ENCODE peak calls at places on chromosomes 11 and 22, in nine cellular contexts. T is uterus, X is A549, O is OCI-LY7, W is spleen, S is pancreas, A is stomach, E is endodermal cell, G is RWPE2. C is an unnamed sample.

GRCh38 chr11:77530879-77531278 is 57.0 kb upstream of the PAK1 start:
- DNase-seq in T (no peak), X (no peak), O (no peak), W (no peak), S (no peak), A (no peak), E (no peak), G (no peak), C (no peak)

GRCh38 chr22:50317178-50317577 is 9.6 kb downstream of the DENND6B start:
- DNase-seq in T (no peak), X (no peak), O (no peak), W (no peak), S (no peak), A (no peak), E (no peak), G (peak; percentile 64), C (no peak)

GRCh38 chr11:130420478-130421198 is 7.8 kb downstream of the ADAMTS8 start:
- DNase-seq in T (peak; percentile 51), X (no peak), O (no peak), W (peak; percentile 40), S (no peak), A (peak; percentile 51), E (no peak), G (no peak), C (no peak)

GRCh38 chr11:3227568-3228444 is 4.4 kb downstream of the MRGPRE start:
- DNase-seq in T (no peak), X (no peak), O (no peak), W (peak; percentile 74), S (peak; percentile 61), A (no peak), E (peak; percentile 37), G (no peak), C (no peak)

GRCh38 chr11:66218026-66218425 is 50.4 kb upstream of the RAB1B start:
- DNase-seq in T (no peak), X (no peak), O (no peak), W (no peak), S (no peak), A (no peak), E (no peak), G (no peak), C (no peak)

GRCh38 chr11:923691-924405 is 1.8 kb upstream of the AP2A2 start:
- DNase-seq in T (no peak), X (no peak), O (no peak), W (no peak), S (peak; percentile 72), A (no peak), E (no peak), G (no peak), C (no peak)

GRCh38 chr11:31802609-31802989 is 8.5 kb downstream of the PAX6 start:
- DNase-seq in T (no peak), X (no peak), O (no peak), W (peak; percentile 66), S (no peak), A (no peak), E (peak; percentile 86), G (no peak), C (no peak)

GRCh38 chr22:49590851-49591445 is 236.7 kb downstream of the BRD1 start:
- DNase-seq in T (no peak), X (no peak), O (no peak), W (no peak), S (peak; percentile 36), A (no peak), E (no peak), G (peak; percentile 42), C (no peak)

GRCh38 chr11:72813740-72814138 is 472 bp upstream of the ATG16L2 start:
- DNase-seq in T (no peak), X (peak; percentile 89), O (peak; percentile 92), W (peak; percentile 97), S (peak; percentile 57), A (peak; percentile 85), E (no peak), G (no peak), C (peak; percentile 91)

GRCh38 chr11:122731500-122731913 is 76.0 kb downstream of the UBASH3B start:
- DNase-seq in T (no peak), X (peak; percentile 79), O (no peak), W (no peak), S (no peak), A (no peak), E (no peak), G (no peak), C (no peak)

DNA sequence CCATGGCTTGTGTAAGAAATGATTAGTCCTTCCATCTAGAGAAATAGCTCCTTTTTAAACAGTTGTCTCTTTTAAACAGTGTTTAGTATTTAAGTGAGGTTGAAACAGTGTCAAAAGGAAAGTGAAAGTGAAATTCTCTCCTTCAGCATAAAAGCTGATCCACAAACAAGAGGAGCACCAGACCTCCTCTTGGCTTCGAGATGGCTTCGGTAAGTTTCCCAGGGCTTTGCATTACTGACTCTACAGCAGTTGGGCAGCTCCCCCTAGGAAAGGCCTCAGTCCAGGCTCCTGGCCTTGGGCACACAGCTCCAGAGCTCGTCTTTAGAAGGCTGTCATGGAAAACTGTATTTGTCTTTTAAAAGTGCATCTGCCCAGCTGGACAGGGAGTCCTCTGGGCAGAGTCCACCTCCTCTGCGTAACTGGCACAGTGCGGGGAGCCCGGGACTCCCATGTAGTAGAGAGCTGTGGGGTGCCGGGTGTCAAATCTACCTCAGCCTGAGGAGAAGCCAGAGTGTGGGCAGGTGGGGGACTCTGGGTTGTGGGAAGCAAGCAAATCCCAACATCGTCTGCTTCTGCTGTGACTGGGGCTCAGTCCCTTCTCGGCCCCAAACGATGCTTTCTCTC is at the start of gene PLAAT4:
- DNase-seq in T (peak; percentile 46), X (no peak), O (no peak), W (no peak), S (no peak), A (peak; percentile 54), E (no peak), G (no peak), C (no peak)
- TF ChIP-seq CTCF in T (no peak), X (no peak), O (no peak), W (no peak), S (no peak), A (no peak), E (no peak), G (no peak), C (no peak)

GRCh38 chr22:47196493-47196849 is 434.0 kb downstream of the TBC1D22A start:
- DNase-seq in T (no peak), X (no peak), O (no peak), W (no peak), S (no peak), A (peak; percentile 7), E (no peak), G (no peak), C (no peak)
- H3K9me3 ChIP-seq in T (no peaks in the 10 kb centered on the region), X (no peaks in the 10 kb centered on the region), O (no peaks in the 10 kb centered on the region), W (no peaks in the 10 kb centered on the region), S (no peaks in the 10 kb centered on the region), A (no peaks in the 10 kb centered on the region), E (peaks cover 6% of the 10 kb centered on the region), G (no peaks in the 10 kb centered on the region), C (no peaks in the 10 kb centered on the region)

GRCh38 chr11:44627911-44628729 is 62.7 kb downstream of the CD82 start:
- DNase-seq in T (peak; percentile 77), X (no peak), O (no peak), W (peak; percentile 72), S (no peak), A (peak; percentile 57), E (peak; percentile 53), G (no peak), C (peak; percentile 40)
- TF ChIP-seq CTCF in T (no peak), X (no peak), O (no peak), W (no peak), S (no peak), A (no peak), E (no peak), G (no peak), C (no peak)

GRCh38 chr11:91717169-91717568 is 507.4 kb upstream of the FAT3 start:
- DNase-seq in T (no peak), X (no peak), O (no peak), W (no peak), S (no peak), A (no peak), E (no peak), G (no peak), C (no peak)
- H3K9me3 ChIP-seq in T (no peaks in the 10 kb centered on the region), X (no peaks in the 10 kb centered on the region), O (no peaks in the 10 kb centered on the region), W (peaks cover 4% of the 10 kb centered on the region), S (no peaks in the 10 kb centered on the region), A (no peaks in the 10 kb centered on the region), E (peaks cover 6% of the 10 kb centered on the region), G (no peaks in the 10 kb centered on the region), C (no peaks in the 10 kb centered on the region)

DNA sequence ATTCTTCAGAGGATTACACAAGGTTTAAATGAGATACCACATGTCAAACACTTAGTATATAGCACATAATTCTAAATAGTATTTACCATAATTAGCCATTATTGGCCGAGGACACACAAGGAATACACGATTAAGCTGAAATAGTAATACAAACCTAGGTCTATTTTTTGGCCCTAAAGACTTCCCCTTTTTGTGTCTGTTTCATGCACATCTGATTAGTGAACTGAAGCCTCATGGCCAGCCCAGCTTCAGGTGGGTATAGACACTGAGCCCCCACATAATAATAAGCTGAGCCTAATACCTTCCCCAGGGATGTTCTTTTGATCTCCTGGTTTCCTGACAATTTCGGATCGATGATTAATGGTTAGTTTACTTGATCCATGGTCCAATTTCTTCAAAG is 2.1 kb downstream of the GLYATL1B start:
- DNase-seq in T (no peak), X (no peak), O (peak; percentile 67), W (no peak), S (no peak), A (no peak), E (no peak), G (no peak), C (no peak)
- TF ChIP-seq CTCF in T (no peak), X (no peak), O (no peak), W (no peak), S (no peak), A (no peak), E (no peak), G (no peak), C (no peak)

GRCh38 chr11:97158256-97158655 is 768.4 kb downstream of the JRKL start:
- DNase-seq in T (no peak), X (no peak), O (no peak), W (no peak), S (no peak), A (no peak), E (no peak), G (no peak), C (no peak)
- H3K9me3 ChIP-seq in T (no peaks in the 10 kb centered on the region), X (no peaks in the 10 kb centered on the region), O (no peaks in the 10 kb centered on the region), W (no peaks in the 10 kb centered on the region), S (no peaks in the 10 kb centered on the region), A (no peaks in the 10 kb centered on the region), E (no peaks in the 10 kb centered on the region), G (no peaks in the 10 kb centered on the region), C (no peaks in the 10 kb centered on the region)

C was measured in mucosa of descending colon.